ENCODE peak calls at places on chromosomes 7 and 10, in four cellular contexts. One of them, this sample, is unnamed.

GRCh38 chr7:6382797-6383196 is 65.0 kb downstream of the DAGLB start:
- DNase-seq in aorta: no peak
- DNase-seq in sigmoid colon: no peak
- DNase-seq in NCI-H187: no peak
- DNase-seq in this sample: no peak

GRCh38 chr7:57354679-57355338 is 95.2 kb upstream of the ZNF716 start:
- DNase-seq in sigmoid colon: no peak
- DNase-seq in aorta: no peak
- DNase-seq in NCI-H187: no peak
- DNase-seq in this sample: no peak

GRCh38 chr7:25789701-25790240 is 362.2 kb upstream of the NFE2L3 start:
- DNase-seq in aorta: no peak
- DNase-seq in NCI-H187: no peak
- DNase-seq in sigmoid colon: no peak
- DNase-seq in this sample: no peak

GRCh38 chr10:29102233-29102632 is 186.6 kb upstream of the LYZL1 start:
- DNase-seq in aorta: no peak
- DNase-seq in NCI-H187: no peak
- DNase-seq in sigmoid colon: no peak
- DNase-seq in this sample: no peak

GRCh38 chr7:104149822-104150221 is 58.0 kb downstream of the ORC5 start:
- DNase-seq in sigmoid colon: no peak
- DNase-seq in aorta: no peak
- DNase-seq in NCI-H187: no peak
- DNase-seq in this sample: no peak

GRCh38 chr7:85897967-85898366 is 711.1 kb upstream of the SEMA3D start:
- DNase-seq in sigmoid colon: no peak
- DNase-seq in NCI-H187: no peak
- DNase-seq in aorta: no peak
- DNase-seq in this sample: no peak

GRCh38 chr7:120941064-120941463 is 9.5 kb upstream of the ING3 start:
- DNase-seq in aorta: no peak
- DNase-seq in NCI-H187: no peak
- DNase-seq in sigmoid colon: no peak
- DNase-seq in this sample: no peak

GRCh38 chr7:74233655-74234280 is 20.4 kb downstream of the RFC2 start:
- DNase-seq in aorta: no peak
- DNase-seq in sigmoid colon: no peak
- DNase-seq in NCI-H187: no peak
- DNase-seq in this sample: no peak

GRCh38 chr10:66772511-66772910 is 153.3 kb upstream of the LRRTM3 start:
- DNase-seq in aorta: no peak
- DNase-seq in sigmoid colon: no peak
- DNase-seq in NCI-H187: no peak
- DNase-seq in this sample: no peak

GRCh38 chr7:120402801-120403200 is 129.8 kb downstream of the KCND2 start:
- DNase-seq in sigmoid colon: no peak
- DNase-seq in NCI-H187: no peak
- DNase-seq in aorta: no peak
- DNase-seq in this sample: no peak

GRCh38 chr7:79272066-79272669 is 181.3 kb downstream of the MAGI2 start:
- DNase-seq in sigmoid colon: no peak
- DNase-seq in NCI-H187: peak
- DNase-seq in aorta: no peak
- DNase-seq in this sample: no peak

GRCh38 chr10:33152146-33152545 is 182.3 kb downstream of the NRP1 start:
- DNase-seq in aorta: no peak
- DNase-seq in sigmoid colon: no peak
- DNase-seq in NCI-H187: no peak
- DNase-seq in this sample: no peak

GRCh38 chr10:103528551-103528950 is 35.0 kb downstream of the NEURL1 start:
- DNase-seq in NCI-H187: no peak
- DNase-seq in sigmoid colon: no peak
- DNase-seq in aorta: no peak
- DNase-seq in this sample: no peak

GRCh38 chr7:134941185-134941900 is 45.0 kb upstream of the AGBL3 start:
- DNase-seq in aorta: no peak
- DNase-seq in sigmoid colon: no peak
- DNase-seq in NCI-H187: no peak
- DNase-seq in this sample: no peak

GRCh38 chr7:20778063-20778721 is 8.5 kb downstream of the SP8 start:
- DNase-seq in sigmoid colon: no peak
- DNase-seq in NCI-H187: peak
- DNase-seq in aorta: peak
- DNase-seq in this sample: no peak

GRCh38 chr10:15433850-15434537 is 62.9 kb upstream of the FAM171A1 start:
- DNase-seq in sigmoid colon: no peak
- DNase-seq in aorta: no peak
- DNase-seq in NCI-H187: no peak
- DNase-seq in this sample: no peak

GRCh38 chr7:79880312-79880711 is 254.3 kb upstream of the GNAI1 start:
- DNase-seq in sigmoid colon: no peak
- DNase-seq in NCI-H187: peak
- DNase-seq in aorta: no peak
- DNase-seq in this sample: no peak

GRCh38 chr7:151313857-151314256 is 27.8 kb upstream of the NUB1 start:
- DNase-seq in aorta: peak
- DNase-seq in sigmoid colon: peak
- DNase-seq in NCI-H187: no peak
- DNase-seq in this sample: no peak

This sample was measured in activated effector memory CD4-positive, alpha-beta T cell treated with anti-CD3 and anti-CD28 coated beads, Interleukin-2, amount 50 U/mL, for 16 hours.